ENCODE peak calls at places on chromosomes 1 and 21, in eight cellular contexts. One of them, this sample, is unnamed.

GRCh38 chr1:3322440-3323020 is 131.9 kb upstream of the ARHGEF16 start:
- DNase-seq in AG04450: no peak
- DNase-seq in tibial nerve: no peak
- DNase-seq in astrocyte: no peak
- DNase-seq in heart right ventricle: no peak
- DNase-seq in mammary epithelial cell: no peak
- DNase-seq in substantia nigra: no peak
- DNase-seq in kidney: no peak
- DNase-seq in this sample: no peak

GRCh38 chr1:13813398-13814012 is 113.5 kb downstream of the PRDM2 start:
- DNase-seq in AG04450: no peak
- DNase-seq in substantia nigra: peak
- DNase-seq in tibial nerve: no peak
- DNase-seq in heart right ventricle: no peak
- DNase-seq in astrocyte: no peak
- DNase-seq in kidney: no peak
- DNase-seq in mammary epithelial cell: no peak
- DNase-seq in this sample: no peak

GRCh38 chr1:107874221-107874620 is 90.8 kb downstream of the VAV3 start:
- DNase-seq in heart right ventricle: no peak
- DNase-seq in substantia nigra: no peak
- DNase-seq in tibial nerve: no peak
- DNase-seq in AG04450: no peak
- DNase-seq in mammary epithelial cell: peak
- DNase-seq in kidney: no peak
- DNase-seq in astrocyte: no peak
- DNase-seq in this sample: no peak

GRCh38 chr1:94970783-94971182 is 43.9 kb upstream of the CNN3 start:
- DNase-seq in substantia nigra: no peak
- DNase-seq in AG04450: no peak
- DNase-seq in mammary epithelial cell: no peak
- DNase-seq in heart right ventricle: no peak
- DNase-seq in astrocyte: no peak
- DNase-seq in tibial nerve: no peak
- DNase-seq in kidney: no peak
- DNase-seq in this sample: no peak

GRCh38 chr1:30462826-30463425 is 260.5 kb downstream of the MATN1 start:
- DNase-seq in kidney: peak
- DNase-seq in astrocyte: no peak
- DNase-seq in substantia nigra: no peak
- DNase-seq in tibial nerve: no peak
- DNase-seq in heart right ventricle: no peak
- DNase-seq in mammary epithelial cell: no peak
- DNase-seq in AG04450: no peak
- DNase-seq in this sample: no peak

GRCh38 chr1:153750026-153750995 is 22.5 kb downstream of the INTS3 start:
- DNase-seq in astrocyte: no peak
- DNase-seq in AG04450: no peak
- DNase-seq in mammary epithelial cell: no peak
- DNase-seq in kidney: no peak
- DNase-seq in heart right ventricle: no peak
- DNase-seq in tibial nerve: peak
- DNase-seq in substantia nigra: no peak
- DNase-seq in this sample: no peak

GRCh38 chr1:119739150-119739549 is 27.4 kb downstream of the PHGDH start:
- DNase-seq in substantia nigra: no peak
- DNase-seq in astrocyte: no peak
- DNase-seq in tibial nerve: no peak
- DNase-seq in AG04450: no peak
- DNase-seq in mammary epithelial cell: no peak
- DNase-seq in kidney: peak
- DNase-seq in heart right ventricle: no peak
- DNase-seq in this sample: no peak

GRCh38 chr1:198683449-198683848 is 44.6 kb downstream of the PTPRC start:
- DNase-seq in mammary epithelial cell: no peak
- DNase-seq in kidney: no peak
- DNase-seq in substantia nigra: no peak
- DNase-seq in tibial nerve: no peak
- DNase-seq in astrocyte: no peak
- DNase-seq in heart right ventricle: no peak
- DNase-seq in AG04450: no peak
- DNase-seq in this sample: no peak

GRCh38 chr1:153685578-153686340 is 7.3 kb downstream of the NPR1 start:
- DNase-seq in substantia nigra: no peak
- DNase-seq in heart right ventricle: no peak
- DNase-seq in tibial nerve: no peak
- DNase-seq in astrocyte: no peak
- DNase-seq in kidney: peak
- DNase-seq in AG04450: no peak
- DNase-seq in mammary epithelial cell: no peak
- DNase-seq in this sample: no peak

GRCh38 chr1:221557024-221557423 is 184.9 kb downstream of the DUSP10 start:
- DNase-seq in kidney: no peak
- DNase-seq in tibial nerve: no peak
- DNase-seq in substantia nigra: no peak
- DNase-seq in heart right ventricle: no peak
- DNase-seq in mammary epithelial cell: peak
- DNase-seq in AG04450: no peak
- DNase-seq in astrocyte: no peak
- DNase-seq in this sample: no peak

GRCh38 chr1:150563340-150564038 is 14.3 kb downstream of the ADAMTSL4 start:
- DNase-seq in mammary epithelial cell: peak
- DNase-seq in kidney: peak
- DNase-seq in substantia nigra: no peak
- DNase-seq in astrocyte: no peak
- DNase-seq in tibial nerve: no peak
- DNase-seq in AG04450: no peak
- DNase-seq in heart right ventricle: no peak
- DNase-seq in this sample: no peak

GRCh38 chr1:211704567-211704942 is 29.1 kb upstream of the NEK2 start:
- DNase-seq in kidney: no peak
- DNase-seq in heart right ventricle: no peak
- DNase-seq in mammary epithelial cell: no peak
- DNase-seq in astrocyte: no peak
- DNase-seq in substantia nigra: no peak
- DNase-seq in AG04450: no peak
- DNase-seq in tibial nerve: no peak
- DNase-seq in this sample: no peak

GRCh38 chr1:95583811-95584210 is 349.8 kb downstream of the RWDD3 start:
- DNase-seq in substantia nigra: no peak
- DNase-seq in AG04450: no peak
- DNase-seq in mammary epithelial cell: no peak
- DNase-seq in astrocyte: no peak
- DNase-seq in heart right ventricle: no peak
- DNase-seq in tibial nerve: no peak
- DNase-seq in kidney: no peak
- DNase-seq in this sample: no peak

GRCh38 chr1:77281491-77282186 is at the start of gene AK5:
- DNase-seq in substantia nigra: peak
- DNase-seq in heart right ventricle: no peak
- DNase-seq in astrocyte: peak
- DNase-seq in AG04450: no peak
- DNase-seq in kidney: peak
- DNase-seq in mammary epithelial cell: peak
- DNase-seq in tibial nerve: no peak
- DNase-seq in this sample: no peak

GRCh38 chr1:233614173-233614742 is 352 bp downstream of the KCNK1 start:
- DNase-seq in tibial nerve: no peak
- DNase-seq in heart right ventricle: no peak
- DNase-seq in substantia nigra: peak
- DNase-seq in mammary epithelial cell: peak
- DNase-seq in AG04450: no peak
- DNase-seq in kidney: peak
- DNase-seq in astrocyte: peak
- DNase-seq in this sample: no peak

GRCh38 chr1:212224102-212224501 is 61.1 kb upstream of the PPP2R5A start:
- DNase-seq in mammary epithelial cell: no peak
- DNase-seq in AG04450: no peak
- DNase-seq in tibial nerve: no peak
- DNase-seq in kidney: no peak
- DNase-seq in heart right ventricle: no peak
- DNase-seq in substantia nigra: no peak
- DNase-seq in astrocyte: no peak
- DNase-seq in this sample: no peak

GRCh38 chr1:145997156-145998023 is 1.0 kb upstream of the TXNIP start:
- DNase-seq in astrocyte: peak
- DNase-seq in kidney: peak
- DNase-seq in heart right ventricle: no peak
- DNase-seq in substantia nigra: peak
- DNase-seq in tibial nerve: peak
- DNase-seq in AG04450: no peak
- DNase-seq in mammary epithelial cell: no peak
- DNase-seq in this sample: no peak

GRCh38 chr1:28091043-28091781 is 2.8 kb upstream of the EYA3 start:
- DNase-seq in heart right ventricle: peak
- DNase-seq in tibial nerve: peak
- DNase-seq in substantia nigra: peak
- DNase-seq in AG04450: peak
- DNase-seq in astrocyte: no peak
- DNase-seq in kidney: no peak
- DNase-seq in mammary epithelial cell: peak
- DNase-seq in this sample: no peak

GRCh38 chr1:192807968-192808587 is 761 bp upstream of the RGS2 start:
- DNase-seq in substantia nigra: no peak
- DNase-seq in astrocyte: peak
- DNase-seq in kidney: no peak
- DNase-seq in heart right ventricle: no peak
- DNase-seq in mammary epithelial cell: peak
- DNase-seq in AG04450: no peak
- DNase-seq in tibial nerve: no peak
- DNase-seq in this sample: no peak

GRCh38 chr21:45825209-45825602 is 156.4 kb upstream of the COL6A1 start:
- DNase-seq in substantia nigra: no peak
- DNase-seq in mammary epithelial cell: no peak
- DNase-seq in astrocyte: no peak
- DNase-seq in heart right ventricle: no peak
- DNase-seq in kidney: no peak
- DNase-seq in tibial nerve: no peak
- DNase-seq in AG04450: no peak
- DNase-seq in this sample: no peak

GRCh38 chr1:243394610-243395490 is 139.0 kb downstream of the SDCCAG8 start:
- DNase-seq in AG04450: no peak
- DNase-seq in heart right ventricle: no peak
- DNase-seq in mammary epithelial cell: no peak
- DNase-seq in substantia nigra: no peak
- DNase-seq in tibial nerve: no peak
- DNase-seq in astrocyte: no peak
- DNase-seq in kidney: no peak
- DNase-seq in this sample: no peak
- H3K27ac ChIP-seq in AG04450: no peak
- H3K27ac ChIP-seq in heart right ventricle: no peak
- H3K27ac ChIP-seq in mammary epithelial cell: no peak
- H3K27ac ChIP-seq in substantia nigra: no peak
- H3K27ac ChIP-seq in tibial nerve: no peak
- H3K27ac ChIP-seq in astrocyte: no peak
- H3K27ac ChIP-seq in kidney: no peak
- H3K27ac ChIP-seq in this sample: no peak

DNA sequence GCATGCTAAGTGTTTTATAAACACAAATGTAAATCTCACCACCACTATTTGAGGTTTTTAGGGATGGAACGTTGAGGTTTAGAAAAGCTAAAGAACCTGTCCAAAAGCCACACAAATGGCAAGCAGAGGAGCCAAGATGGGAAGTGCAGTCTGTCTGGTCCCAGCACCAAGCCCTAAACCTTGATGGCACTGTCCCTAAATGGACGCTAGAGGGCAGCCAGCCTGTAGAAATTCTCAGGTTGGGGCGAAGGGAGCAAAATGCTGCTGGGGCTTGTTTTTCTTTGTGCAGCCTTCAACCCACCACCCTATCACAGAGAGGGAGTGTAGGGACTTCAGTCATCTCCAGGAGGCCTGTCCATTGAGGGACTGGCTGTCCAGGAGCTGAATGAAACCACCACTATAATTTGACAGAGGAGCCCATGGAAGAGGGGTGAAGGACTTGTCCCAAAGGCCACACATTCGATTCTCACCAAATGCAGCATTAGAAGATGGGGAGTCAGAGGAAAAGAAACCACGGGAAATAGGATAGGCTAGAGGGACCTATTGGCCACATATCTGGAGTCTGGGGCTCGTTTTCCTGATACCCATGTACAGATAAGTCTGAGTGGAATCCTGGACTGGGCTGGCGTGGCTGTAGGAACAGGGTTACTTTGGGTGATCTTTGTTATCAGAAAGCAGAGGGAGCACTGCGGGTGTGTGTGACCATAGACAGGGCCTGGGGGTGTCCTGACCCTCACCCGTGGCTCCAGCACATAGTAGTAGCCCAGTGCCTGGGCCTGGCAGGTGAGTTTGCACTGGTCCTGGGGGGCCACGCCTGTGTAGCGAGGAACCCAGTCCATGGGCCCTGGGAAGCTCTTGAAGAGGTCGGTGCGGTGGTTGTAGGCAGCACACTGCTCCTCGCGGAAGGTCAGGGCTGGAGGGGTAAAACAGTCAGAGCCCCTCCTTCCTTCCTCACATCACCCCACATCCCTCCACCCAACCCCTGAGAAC is 6.1 kb downstream of the ADAMTS4 start:
- DNase-seq in substantia nigra: peak
- DNase-seq in heart right ventricle: peak
- DNase-seq in tibial nerve: peak
- DNase-seq in mammary epithelial cell: peak
- DNase-seq in AG04450: peak
- DNase-seq in astrocyte: peak
- DNase-seq in kidney: peak
- DNase-seq in this sample: no peak
- H3K27ac ChIP-seq in substantia nigra: peak
- H3K27ac ChIP-seq in heart right ventricle: no peak
- H3K27ac ChIP-seq in tibial nerve: peak
- H3K27ac ChIP-seq in mammary epithelial cell: no peak
- H3K27ac ChIP-seq in AG04450: no peak
- H3K27ac ChIP-seq in astrocyte: no peak
- H3K27ac ChIP-seq in kidney: no peak
- H3K27ac ChIP-seq in this sample: no peak

GRCh38 chr1:117825414-117825813 is 104.0 kb downstream of the GDAP2 start:
- DNase-seq in tibial nerve: peak
- DNase-seq in substantia nigra: no peak
- DNase-seq in mammary epithelial cell: no peak
- DNase-seq in heart right ventricle: no peak
- DNase-seq in astrocyte: no peak
- DNase-seq in kidney: no peak
- DNase-seq in AG04450: no peak
- DNase-seq in this sample: no peak
- H3K27ac ChIP-seq in tibial nerve: peak
- H3K27ac ChIP-seq in substantia nigra: no peak
- H3K27ac ChIP-seq in mammary epithelial cell: no peak
- H3K27ac ChIP-seq in heart right ventricle: no peak
- H3K27ac ChIP-seq in astrocyte: peak
- H3K27ac ChIP-seq in kidney: no peak
- H3K27ac ChIP-seq in AG04450: peak
- H3K27ac ChIP-seq in this sample: no peak

DNA sequence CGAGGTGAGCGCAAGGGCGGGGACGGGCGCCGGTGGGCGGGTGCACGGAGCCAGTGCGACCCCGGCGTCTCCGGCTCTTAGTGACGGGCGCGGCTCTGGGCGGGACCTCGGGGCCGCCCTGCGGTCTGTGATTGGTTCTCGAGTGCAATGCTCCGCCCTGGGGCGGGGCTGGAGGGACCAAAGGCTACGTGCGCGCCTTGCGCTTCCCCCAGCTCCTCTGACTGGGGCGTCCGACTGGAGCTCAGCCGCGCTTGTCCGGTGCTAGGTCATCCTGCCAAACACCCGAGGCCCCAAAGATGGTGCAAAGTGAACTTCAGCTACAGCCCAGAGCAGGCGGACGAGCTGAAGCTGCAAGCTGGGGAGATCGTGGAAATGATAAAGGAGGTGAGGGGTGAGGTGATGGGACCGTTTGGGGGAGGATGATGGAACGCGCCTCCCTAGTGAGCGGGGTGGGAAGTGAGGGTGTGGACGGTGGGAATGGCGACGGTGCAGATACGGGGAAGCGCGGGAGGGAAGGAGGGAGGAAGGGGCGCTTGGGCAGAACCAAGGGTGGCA is 811 bp downstream of the SH3D21 start:
- DNase-seq in substantia nigra: peak
- DNase-seq in tibial nerve: peak
- DNase-seq in astrocyte: peak
- DNase-seq in heart right ventricle: peak
- DNase-seq in kidney: peak
- DNase-seq in AG04450: peak
- DNase-seq in mammary epithelial cell: peak
- DNase-seq in this sample: peak
- H3K27ac ChIP-seq in substantia nigra: no peak
- H3K27ac ChIP-seq in tibial nerve: peak
- H3K27ac ChIP-seq in astrocyte: peak
- H3K27ac ChIP-seq in heart right ventricle: peak
- H3K27ac ChIP-seq in kidney: peak
- H3K27ac ChIP-seq in AG04450: no peak
- H3K27ac ChIP-seq in mammary epithelial cell: peak
- H3K27ac ChIP-seq in this sample: peak